ENCODE peak calls at places on chromosomes 11 and 22, in seven cellular contexts. C, S, J, R, V, N and M are unnamed samples.

GRCh38 chr22:19526702-19527111 is 2.5 kb upstream of the CLDN5 start:
- DNase-seq in N (no peak), C (no peak), R (no peak), J (no peak), V (no peak), S (no peak), M (no peak)

GRCh38 chr11:62108971-62109391 is 14.8 kb upstream of the INCENP start:
- DNase-seq in N (no peak), V (no peak), R (no peak), S (no peak), J (no peak), C (peak), M (no peak)

GRCh38 chr22:17570851-17571631 is 7.7 kb downstream of the SLC25A18 start:
- DNase-seq in R (no peak), N (no peak), V (no peak), C (peak), J (no peak), S (no peak), M (no peak)

GRCh38 chr11:30420233-30420787 is 97.4 kb downstream of the ARL14EP start:
- DNase-seq in N (no peak), J (no peak), V (no peak), S (no peak), C (no peak), R (no peak), M (no peak)

GRCh38 chr22:32725369-32725988 is 76.0 kb upstream of the TIMP3 start:
- DNase-seq in V (no peak), J (no peak), S (no peak), C (no peak), N (no peak), R (no peak), M (no peak)

GRCh38 chr11:117774553-117774952 is 22.5 kb downstream of the DSCAML1 start:
- DNase-seq in R (no peak), S (no peak), J (no peak), V (no peak), C (no peak), N (no peak), M (no peak)

GRCh38 chr11:45332486-45332934 is 46.4 kb upstream of the SYT13 start:
- DNase-seq in V (peak), C (peak), R (peak), S (peak), J (peak), N (peak), M (peak)

GRCh38 chr22:49481651-49482399 is 345.8 kb downstream of the BRD1 start:
- DNase-seq in R (no peak), S (no peak), V (no peak), N (no peak), J (no peak), C (no peak), M (peak)

GRCh38 chr22:26529345-26529744 is 17.1 kb upstream of the TFIP11 start:
- DNase-seq in R (no peak), N (no peak), V (no peak), S (no peak), J (no peak), C (peak), M (no peak)

GRCh38 chr11:35623708-35624168 is 5.5 kb downstream of the FJX1 start:
- DNase-seq in C (peak), S (no peak), N (no peak), R (no peak), J (no peak), V (no peak), M (no peak)

GRCh38 chr11:113475160-113475761 is at the start of gene DRD2:
- DNase-seq in S (no peak), C (peak), V (no peak), N (no peak), R (peak), J (peak), M (peak)

GRCh38 chr11:71120346-71120963 is 131.9 kb downstream of the SHANK2 start:
- DNase-seq in J (no peak), R (peak), N (no peak), V (peak), S (peak), C (no peak), M (peak)

GRCh38 chr11:68145120-68145866 is 24.1 kb upstream of the CHKA start:
- DNase-seq in J (no peak), N (no peak), R (no peak), S (no peak), C (no peak), V (no peak), M (no peak)

GRCh38 chr22:46046299-46046685 is 69.3 kb upstream of the WNT7B start:
- DNase-seq in J (no peak), S (no peak), N (no peak), V (no peak), C (no peak), R (no peak), M (no peak)

GRCh38 chr11:47131136-47131535 is 45.5 kb downstream of the ARFGAP2 start:
- DNase-seq in R (no peak), V (no peak), J (no peak), C (no peak), S (no peak), N (no peak), M (no peak)

GRCh38 chr11:27462543-27462942 is 10.0 kb downstream of the LGR4 start:
- DNase-seq in S (no peak), N (no peak), C (peak), V (no peak), J (no peak), R (no peak), M (no peak)

GRCh38 chr22:45149671-45150070 is 14.1 kb upstream of the NUP50 start:
- DNase-seq in C (peak), V (no peak), R (no peak), J (no peak), S (no peak), N (no peak), M (no peak)

GRCh38 chr11:776459-777287 is 614 bp downstream of the GATD1 start:
- DNase-seq in S (peak), J (peak), V (no peak), N (peak), R (peak), C (peak), M (peak)

GRCh38 chr11:85827768-85828639 is 17.1 kb upstream of the SYTL2 start:
- DNase-seq in C (peak), R (no peak), J (no peak), V (peak), N (peak), S (no peak), M (no peak)

GRCh38 chr22:47022075-47022473 is 259.6 kb downstream of the TBC1D22A start:
- DNase-seq in S (no peak), V (no peak), N (no peak), C (peak), R (no peak), J (no peak), M (no peak)

GRCh38 chr11:134037093-134037908 is 31.6 kb upstream of the JAM3 start:
- DNase-seq in S (no peak), V (no peak), R (peak), J (peak), C (peak), N (no peak), M (peak)

GRCh38 chr11:123052884-123053721 is 8.8 kb downstream of the HSPA8 start:
- DNase-seq in J (no peak), N (no peak), R (no peak), V (no peak), C (no peak), S (peak), M (no peak)

GRCh38 chr22:37334461-37334858 is 52.2 kb downstream of the CYTH4 start:
- DNase-seq in C (no peak), N (no peak), S (no peak), V (no peak), J (peak), R (peak), M (peak)

GRCh38 chr11:31246451-31247165 is 122.9 kb downstream of the DCDC1 start:
- DNase-seq in N (no peak), R (no peak), S (no peak), V (no peak), C (peak), J (no peak), M (no peak)

GRCh38 chr11:121892131-121892681 is 223.8 kb downstream of the BLID start:
- DNase-seq in C (peak), J (no peak), S (no peak), V (no peak), R (peak), N (no peak), M (peak)

GRCh38 chr11:8719260-8720190 is 36.9 kb downstream of the RPL27A start:
- DNase-seq in J (no peak), S (no peak), R (no peak), C (peak), N (no peak), V (peak), M (no peak)

GRCh38 chr11:13782395-13783080 is 114.1 kb downstream of the FAR1 start:
- DNase-seq in S (no peak), C (no peak), J (no peak), R (no peak), N (no peak), V (no peak), M (no peak)

GRCh38 chr22:49956914-49957825 is 3.4 kb upstream of the PIM3 start:
- DNase-seq in V (no peak), J (no peak), R (no peak), N (peak), C (no peak), S (no peak), M (no peak)

GRCh38 chr11:66936326-66936725 is 21.9 kb downstream of the PC start:
- DNase-seq in C (peak), R (no peak), V (no peak), N (no peak), J (no peak), S (no peak), M (no peak)

GRCh38 chr11:111135101-111135500 is 110.4 kb upstream of the POU2AF2 start:
- DNase-seq in S (no peak), V (no peak), C (no peak), R (peak), J (no peak), N (no peak), M (peak)
- H3K4me3 ChIP-seq in S (no peak), V (no peak), C (no peak), R (no peak), J (no peak), N (no peak), M (no peak)

DNA sequence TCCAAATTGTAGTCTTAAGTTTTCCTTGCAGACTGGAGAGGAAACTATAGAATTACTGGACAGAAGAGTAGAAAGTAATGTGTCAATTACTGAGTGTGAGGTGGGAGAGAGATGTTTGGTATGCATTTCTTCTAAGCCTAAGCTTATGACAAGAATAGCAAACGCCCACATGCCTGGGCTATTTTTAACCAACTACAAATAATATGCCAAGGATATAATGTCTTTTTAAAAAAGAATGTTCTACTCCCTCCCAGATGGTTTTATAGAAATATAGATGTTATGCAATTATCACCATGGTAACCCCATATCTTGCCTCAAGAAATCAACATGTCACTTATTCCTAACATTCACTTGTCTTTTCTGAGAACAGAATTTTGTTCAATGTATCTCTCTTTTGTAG is 996.7 kb upstream of the CHORDC1 start:
- DNase-seq in V (no peak), S (no peak), N (no peak), J (no peak), C (no peak), R (no peak), M (no peak)
- TF ChIP-seq EZH2phosphoT487 in V (no peak), S (no peak), N (no peak), J (no peak), C (no peak), R (no peak), M (no peak)

DNA sequence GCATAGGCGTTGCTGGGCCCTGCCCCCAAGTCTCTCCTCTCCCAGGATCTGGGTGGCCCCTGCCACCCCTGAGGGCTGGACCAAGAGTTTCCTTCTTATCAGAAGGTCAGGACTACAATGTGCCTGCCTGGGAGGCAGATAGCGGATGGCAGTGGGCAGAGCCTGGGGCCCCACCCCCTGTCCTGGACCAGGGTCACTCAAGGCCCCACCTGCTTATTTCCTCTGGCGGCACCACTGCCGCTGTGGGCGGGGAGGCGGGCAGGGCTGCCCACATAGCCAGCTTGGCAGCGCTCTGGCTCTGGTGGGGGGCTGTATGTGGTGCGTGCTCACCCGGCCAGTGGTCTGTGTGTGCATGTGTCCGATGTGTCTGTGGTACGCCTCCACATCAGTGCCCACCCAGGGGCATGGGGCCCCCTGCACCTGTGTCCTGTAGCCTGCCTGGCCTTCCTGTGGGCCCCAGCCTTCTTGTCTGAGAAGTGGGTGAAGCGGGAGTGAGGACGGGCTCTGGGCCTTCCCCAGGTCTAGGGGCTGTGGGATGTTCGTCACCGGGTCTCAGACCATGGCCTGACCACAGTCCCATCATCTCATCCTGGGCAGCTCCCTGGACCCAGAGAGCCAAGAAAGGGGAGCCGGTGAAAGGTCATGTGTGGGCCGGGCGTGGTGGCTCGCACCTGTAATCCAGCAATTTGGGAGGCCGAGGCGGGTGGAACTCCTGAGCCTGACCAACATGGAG is 3.0 kb downstream of the GAS2L1 start:
- DNase-seq in C (peak), R (no peak), S (no peak), N (no peak), J (peak), V (no peak), M (no peak)
- H3K27ac ChIP-seq in C (peak), R (no peak), S (no peak), N (no peak), J (no peak), V (peak), M (no peak)

DNA sequence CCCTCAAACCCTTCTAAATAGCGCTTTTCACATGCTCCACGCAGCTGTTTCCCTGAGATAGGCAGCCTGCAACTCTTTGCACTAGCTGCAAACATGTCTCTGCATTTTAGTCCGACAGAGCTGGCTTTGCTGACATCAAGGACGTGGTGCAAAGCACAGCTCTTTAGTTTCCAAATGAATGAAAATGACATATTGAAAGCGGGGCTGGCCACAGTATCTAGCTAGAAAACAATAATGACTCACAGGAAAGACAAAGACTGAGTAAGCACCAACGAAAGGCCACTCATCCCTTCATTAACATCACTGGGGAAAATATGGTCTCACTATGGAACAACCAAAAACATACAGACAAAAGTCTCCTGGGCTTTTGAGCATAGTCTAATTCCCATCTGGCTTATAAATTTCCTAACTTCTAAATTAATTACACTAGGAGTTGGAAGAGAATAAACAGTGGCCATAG is 15.3 kb upstream of the ZC3H12C start:
- DNase-seq in V (no peak), C (peak), S (no peak), R (peak), J (no peak), N (no peak), M (no peak)
- H3K4me3 ChIP-seq in V (no peak), C (peak), S (no peak), R (no peak), J (peak), N (no peak), M (no peak)

GRCh38 chr11:64566042-64566914 is 24.7 kb upstream of the SLC22A12 start:
- DNase-seq in V (peak), C (peak), R (peak), N (peak), J (peak), S (peak), M (peak)
- TF ChIP-seq EZH2phosphoT487 in V (no peak), C (no peak), R (no peak), N (no peak), J (no peak), S (no peak), M (no peak)